ENCODE peak calls at places on chromosomes 4 and X, in seven cellular contexts. S is A549, G is GM12892, D is uterus, E is IMR-90, H is Peyer's patch, I is ovary. L is an unnamed sample.
A peak's percentile ranks its signal among the peaks of the same experiment; 100 is the strongest.

GRCh38 chrX:13816899-13817298 is at the start of gene GPM6B:
- DNase-seq in S (no peak), G (no peak), D (no peak), E (no peak), H (no peak), I (no peak), L (no peak)

GRCh38 chr4:147994491-147995385 is 262.9 kb downstream of the ARHGAP10 start:
- DNase-seq in S (no peak), G (no peak), D (no peak), E (peak; percentile 34), H (no peak), I (no peak), L (no peak)

GRCh38 chr4:185640809-185641675 is 105.7 kb upstream of the PDLIM3 start:
- DNase-seq in S (peak; percentile 70), G (no peak), D (no peak), E (peak; percentile 82), H (no peak), I (no peak), L (peak; percentile 32)

GRCh38 chr4:128862608-128863313 is 53.3 kb downstream of the JADE1 start:
- DNase-seq in S (peak; percentile 16), G (no peak), D (no peak), E (peak; percentile 72), H (no peak), I (no peak), L (peak; percentile 16)

GRCh38 chr4:90799895-90800294 is 672.7 kb downstream of the CCSER1 start:
- DNase-seq in S (no peak), G (no peak), D (no peak), E (no peak), H (no peak), I (no peak), L (no peak)

GRCh38 chrX:39984191-39984956 is 113.4 kb downstream of the BCOR start:
- DNase-seq in S (no peak), G (no peak), D (no peak), E (peak; percentile 48), H (no peak), I (peak; percentile 52), L (peak; percentile 3)

GRCh38 chrX:44012484-44013096 is 39.4 kb upstream of the NDP start:
- DNase-seq in S (peak; percentile 77), G (no peak), D (no peak), E (peak; percentile 41), H (peak; percentile 49), I (no peak), L (no peak)

GRCh38 chr4:108906006-108906405 is 143.2 kb upstream of the ETNPPL start:
- DNase-seq in S (no peak), G (no peak), D (no peak), E (no peak), H (no peak), I (no peak), L (no peak)

GRCh38 chr4:54553001-54553400 is 104.8 kb upstream of the KIT start:
- DNase-seq in S (no peak), G (no peak), D (no peak), E (peak; percentile 70), H (no peak), I (no peak), L (no peak)

GRCh38 chr4:166092797-166093196 is 219.8 kb downstream of the TLL1 start:
- DNase-seq in S (no peak), G (no peak), D (no peak), E (no peak), H (no peak), I (no peak), L (no peak)

GRCh38 chr4:101279377-101279871 is 67.9 kb downstream of the PPP3CA start:
- DNase-seq in S (peak; percentile 46), G (no peak), D (peak; percentile 77), E (peak; percentile 97), H (no peak), I (peak; percentile 71), L (peak; percentile 46)

GRCh38 chrX:50967734-50968133 is 57.2 kb downstream of the BMP15 start:
- DNase-seq in S (no peak), G (no peak), D (no peak), E (no peak), H (no peak), I (no peak), L (no peak)

GRCh38 chr4:140609548-140610425 is 41.0 kb upstream of the UCP1 start:
- DNase-seq in S (peak; percentile 42), G (no peak), D (no peak), E (peak; percentile 55), H (no peak), I (no peak), L (peak; percentile 22)

GRCh38 chrX:150568320-150569154 is at the start of gene MTM1:
- DNase-seq in S (peak; percentile 96), G (peak; percentile 81), D (peak; percentile 94), E (peak; percentile 92), H (peak; percentile 97), I (peak; percentile 93), L (peak; percentile 94)
- TF ChIP-seq POLR2A in S (peak; percentile 80), G (peak; percentile 22), D (peak; percentile 40), E (peak; percentile 53), H (peak; percentile 69), I (peak; percentile 61), L (peak; percentile 48)

DNA sequence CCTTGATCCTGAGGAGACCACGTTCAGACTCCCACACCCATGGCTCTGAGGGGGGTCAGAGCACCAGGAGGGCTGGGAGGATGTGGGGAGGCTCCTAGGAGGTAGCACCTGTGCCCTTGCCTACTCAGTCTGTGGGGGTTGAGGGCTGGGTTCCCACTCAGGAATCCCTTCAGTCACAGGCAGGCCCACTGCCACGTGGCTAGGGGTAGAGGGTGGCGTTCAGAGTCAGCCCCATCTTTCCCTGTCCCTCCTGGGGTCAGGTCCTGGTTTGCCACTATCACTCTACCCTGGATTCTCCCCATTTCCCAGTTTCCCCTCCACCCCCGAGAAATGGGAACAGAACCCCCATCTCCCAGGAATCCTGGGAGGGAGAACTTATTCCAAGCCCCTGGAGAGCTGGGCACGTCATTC is 111.3 kb downstream of the PSAPL1 start:
- DNase-seq in S (no peak), G (no peak), D (no peak), E (no peak), H (no peak), I (no peak), L (no peak)
- TF ChIP-seq POLR2A in S (no peak), G (no peak), D (no peak), E (no peak), H (no peak), I (no peak), L (no peak)

GRCh38 chrX:18676050-18676449 is 4.1 kb upstream of the RS1 start:
- DNase-seq in S (no peak), G (no peak), D (no peak), E (no peak), H (no peak), I (no peak), L (no peak)

GRCh38 chrX:18676470-18676869 is 4.6 kb upstream of the RS1 start:
- DNase-seq in S (peak; percentile 37), G (no peak), D (peak; percentile 21), E (peak; percentile 5), H (no peak), I (no peak), L (no peak)

GRCh38 chrX:18674417-18674787 is 2.5 kb upstream of the RS1 start:
- DNase-seq in S (no peak), G (no peak), D (no peak), E (no peak), H (peak; percentile 52), I (peak; percentile 16), L (no peak)

GRCh38 chrX:18677140-18677834 is 5.4 kb upstream of the RS1 start:
- DNase-seq in S (no peak), G (no peak), D (no peak), E (no peak), H (no peak), I (no peak), L (peak; percentile 58)

GRCh38 chrX:18674788-18675735 is 3.2 kb upstream of the RS1 start:
- DNase-seq in S (peak; percentile 77), G (peak; percentile 67), D (peak; percentile 73), E (peak; percentile 54), H (peak; percentile 87), I (peak; percentile 71), L (peak; percentile 91)
- TF ChIP-seq POLR2A in S (peak; percentile 23), G (peak; percentile 22), D (no peak), E (no peak), H (peak; percentile 14), I (peak; percentile 53), L (peak; percentile 37)

GRCh38 chr4:159103406-159104131 is 690 bp downstream of the RAPGEF2 start:
- DNase-seq in S (peak; percentile 15), G (peak; percentile 34), D (peak; percentile 31), E (peak; percentile 23), H (peak; percentile 69), I (peak; percentile 38), L (peak; percentile 83)
- TF ChIP-seq POLR2A in S (no peak), G (no peak), D (no peak), E (peak; percentile 19), H (no peak), I (peak; percentile 23), L (no peak)

GRCh38 chrX:111270339-111270738 is at the start of gene CAPN6:
- DNase-seq in S (peak; percentile 1), G (no peak), D (peak; percentile 57), E (peak; percentile 5), H (no peak), I (peak; percentile 19), L (no peak)
- TF ChIP-seq POLR2A in S (no peak), G (no peak), D (no peak), E (no peak), H (no peak), I (no peak), L (no peak)

GRCh38 chrX:129934952-129935351 is 29.0 kb downstream of the UTP14A start:
- DNase-seq in S (no peak), G (no peak), D (no peak), E (no peak), H (no peak), I (no peak), L (no peak)

GRCh38 chrX:129933700-129934099 is 27.7 kb downstream of the UTP14A start:
- DNase-seq in S (no peak), G (no peak), D (no peak), E (no peak), H (no peak), I (no peak), L (peak; percentile 4)

GRCh38 chrX:129932792-129933321 is 26.9 kb downstream of the UTP14A start:
- DNase-seq in S (peak; percentile 44), G (peak; percentile 27), D (no peak), E (no peak), H (peak; percentile 54), I (peak; percentile 31), L (peak; percentile 52)

GRCh38 chrX:129932137-129932791 is 26.3 kb downstream of the UTP14A start:
- DNase-seq in S (peak; percentile 94), G (peak; percentile 57), D (peak; percentile 95), E (peak; percentile 81), H (peak; percentile 96), I (peak; percentile 86), L (peak; percentile 83)

GRCh38 chrX:129934461-129934860 is 28.5 kb downstream of the UTP14A start:
- DNase-seq in S (no peak), G (no peak), D (no peak), E (no peak), H (no peak), I (no peak), L (no peak)
- TF ChIP-seq POLR2A in S (no peak), G (no peak), D (no peak), E (no peak), H (no peak), I (no peak), L (no peak)

L was measured in erythroblast.